ENCODE peak calls at places on chromosomes 3 and 15, in six cellular contexts. I is hypothalamus, M is mesenchymal stem cell, P is ovary, Q is IMR-90, N is kidney. H is an unnamed sample.

GRCh38 chr3:54215521-54215920 is 93.2 kb downstream of the CACNA2D3 start:
- DNase-seq in I (no peak), M (no peak), P (no peak), Q (no peak), N (no peak), H (no peak)

GRCh38 chr3:13107661-13108060 is 34.4 kb upstream of the IQSEC1 start:
- DNase-seq in I (no peak), M (no peak), P (peak), Q (no peak), N (peak), H (no peak)

GRCh38 chr3:126433496-126434263 is 39.0 kb downstream of the CFAP100 start:
- DNase-seq in I (no peak), M (no peak), P (no peak), Q (no peak), N (peak), H (peak)

GRCh38 chr3:63295356-63295755 is 17.2 kb downstream of the SYNPR start:
- DNase-seq in I (no peak), M (no peak), P (no peak), Q (no peak), N (no peak), H (no peak)

GRCh38 chr3:196268270-196269163 is 19.0 kb downstream of the PCYT1A start:
- DNase-seq in I (no peak), M (peak), P (no peak), Q (peak), N (no peak), H (no peak)

GRCh38 chr3:45414823-45415222 is 26.4 kb downstream of the LARS2 start:
- DNase-seq in I (no peak), M (no peak), P (no peak), Q (no peak), N (no peak), H (no peak)

GRCh38 chr3:59341441-59341840 is 291.6 kb upstream of the CFAP20DC start:
- DNase-seq in I (no peak), M (no peak), P (no peak), Q (no peak), N (no peak), H (no peak)

GRCh38 chr3:191425322-191425734 is 35.6 kb upstream of the PYDC2 start:
- DNase-seq in I (no peak), M (no peak), P (no peak), Q (no peak), N (no peak), H (no peak)

GRCh38 chr15:57367556-57367955 is 8.7 kb upstream of the CGNL1 start:
- DNase-seq in I (no peak), M (no peak), P (no peak), Q (no peak), N (no peak), H (no peak)

GRCh38 chr3:55497250-55497649 is 10.1 kb upstream of the WNT5A start:
- DNase-seq in I (no peak), M (no peak), P (no peak), Q (no peak), N (no peak), H (no peak)

GRCh38 chr15:90367578-90367977 is 15.5 kb downstream of the ZNF774 start:
- DNase-seq in I (no peak), M (peak), P (no peak), Q (peak), N (no peak), H (no peak)

GRCh38 chr15:87907676-87908446 is 348.7 kb downstream of the NTRK3 start:
- DNase-seq in I (no peak), M (no peak), P (no peak), Q (no peak), N (no peak), H (peak)

GRCh38 chr3:94082412-94082937 is 19.6 kb downstream of the NSUN3 start:
- DNase-seq in I (no peak), M (no peak), P (no peak), Q (no peak), N (no peak), H (no peak)

GRCh38 chr3:79517766-79518413 is 249.9 kb downstream of the ROBO1 start:
- DNase-seq in I (peak), M (peak), P (no peak), Q (peak), N (no peak), H (no peak)

GRCh38 chr3:172040976-172041963 is 1.9 kb downstream of the FNDC3B start:
- DNase-seq in I (no peak), M (peak), P (peak), Q (peak), N (peak), H (no peak)

GRCh38 chr15:69790632-69791031 is 307.1 kb downstream of the TLE3 start:
- DNase-seq in I (no peak), M (no peak), P (no peak), Q (no peak), N (no peak), H (no peak)

GRCh38 chr3:28476194-28476593 is 127.6 kb upstream of the AZI2 start:
- DNase-seq in I (no peak), M (peak), P (no peak), Q (peak), N (no peak), H (no peak)

GRCh38 chr3:195891431-195892104 is 16.8 kb downstream of the TNK2 start:
- DNase-seq in I (no peak), M (no peak), P (no peak), Q (no peak), N (no peak), H (no peak)

GRCh38 chr3:11499144-11499543 is 144.6 kb downstream of the VGLL4 start:
- DNase-seq in I (no peak), M (peak), P (no peak), Q (peak), N (no peak), H (no peak)

GRCh38 chr3:176906046-176906905 is 291.0 kb downstream of the TBL1XR1 start:
- DNase-seq in I (no peak), M (peak), P (no peak), Q (peak), N (no peak), H (no peak)

GRCh38 chr15:43776718-43777292 is at the start of gene ELL3:
- DNase-seq in I (peak), M (no peak), P (peak), Q (peak), N (peak), H (peak)

GRCh38 chr15:62404194-62404985 is 239.3 kb upstream of the C2CD4B start:
- DNase-seq in I (no peak), M (peak), P (no peak), Q (no peak), N (no peak), H (no peak)

GRCh38 chr15:67840747-67841634 is 1.1 kb upstream of the RNU6-1 start:
- DNase-seq in I (peak), M (peak), P (no peak), Q (peak), N (peak), H (peak)

GRCh38 chr3:150421799-150422548 is 13.9 kb downstream of the TSC22D2 start:
- DNase-seq in I (no peak), M (peak), P (no peak), Q (peak), N (no peak), H (no peak)